ENCODE peak calls at places on chromosome 2, in five cellular contexts. H is hippocampal formation; W is fibroblast of lung; X is activated CD4-positive, alpha-beta T cell treated with anti-CD3 and anti-CD28 coated beads, Interleukin-2, amount 50 U/mL, for 1 hour; L is cardiac muscle cell. E is an unnamed sample.

GRCh38 chr2:10499275-10499907 is 51.3 kb upstream of the ODC1 start:
- DNase-seq in H (no peak), W (no peak), X (no peak), L (no peak), E (no peak)

GRCh38 chr2:195861821-195862220 is 204.8 kb downstream of the SLC39A10 start:
- DNase-seq in H (no peak), W (peak; percentile 81), X (no peak), L (peak; percentile 68), E (peak; percentile 4)

GRCh38 chr2:227529871-227530270 is 57.9 kb downstream of the AGFG1 start:
- DNase-seq in H (no peak), W (no peak), X (no peak), L (no peak), E (no peak)

GRCh38 chr2:125364181-125364806 is 1291.7 kb upstream of the GYPC start:
- DNase-seq in H (no peak), W (no peak), X (no peak), L (no peak), E (no peak)

GRCh38 chr2:158495175-158495574 is 38.4 kb downstream of the PKP4 start:
- DNase-seq in H (no peak), W (no peak), X (no peak), L (peak; percentile 46), E (peak; percentile 61)

GRCh38 chr2:146324954-146325353 is 1519.9 kb upstream of the ACVR2A start:
- DNase-seq in H (no peak), W (peak; percentile 37), X (no peak), L (no peak), E (peak; percentile 60)

GRCh38 chr2:226317970-226318369 is 481.6 kb downstream of the IRS1 start:
- DNase-seq in H (no peak), W (no peak), X (no peak), L (no peak), E (no peak)

GRCh38 chr2:17682098-17682857 is 71.3 kb downstream of the SMC6 start:
- DNase-seq in H (no peak), W (no peak), X (no peak), L (no peak), E (no peak)

GRCh38 chr2:73970850-73971471 is 13.7 kb upstream of the TET3 start:
- DNase-seq in H (no peak), W (peak; percentile 36), X (peak; percentile 44), L (peak; percentile 64), E (no peak)

GRCh38 chr2:176096243-176096985 is 3.2 kb upstream of the HOXD12 start:
- DNase-seq in H (no peak), W (no peak), X (no peak), L (no peak), E (no peak)

GRCh38 chr2:20156826-20157605 is 67.9 kb downstream of the SDC1 start:
- DNase-seq in H (no peak), W (no peak), X (no peak), L (no peak), E (no peak)

GRCh38 chr2:51711761-51712160 is 679.8 kb upstream of the NRXN1 start:
- DNase-seq in H (no peak), W (peak; percentile 79), X (no peak), L (peak; percentile 59), E (no peak)

GRCh38 chr2:69222984-69223658 is 163.9 kb downstream of the GFPT1 start:
- DNase-seq in H (no peak), W (peak; percentile 50), X (no peak), L (peak; percentile 85), E (peak; percentile 46)

GRCh38 chr2:139992078-139992477 is 1211.9 kb upstream of the NXPH2 start:
- DNase-seq in H (no peak), W (no peak), X (no peak), L (no peak), E (no peak)

GRCh38 chr2:100008960-100009359 is 133.4 kb downstream of the AFF3 start:
- DNase-seq in H (no peak), W (peak; percentile 31), X (no peak), L (peak; percentile 7), E (peak; percentile 57)